ENCODE peak calls at places on chromosome 7, in seven cellular contexts. One of them, this sample, is unnamed. For H3K36me3, the result is how much of the 10 kb centered on the place peaks cover.

GRCh38 chr7:39310699-39311098 is 255.5 kb upstream of the YAE1 start:
- DNase-seq in psoas muscle: no peak
- DNase-seq in left ventricle myocardium inferior: no peak
- DNase-seq in H7: peak
- DNase-seq in HCT116: no peak
- DNase-seq in RWPE2: no peak
- DNase-seq in pancreas: no peak
- DNase-seq in this sample: no peak

GRCh38 chr7:43071604-43072003 is 40.8 kb upstream of the HECW1 start:
- DNase-seq in left ventricle myocardium inferior: no peak
- DNase-seq in RWPE2: no peak
- DNase-seq in H7: peak
- DNase-seq in pancreas: no peak
- DNase-seq in psoas muscle: no peak
- DNase-seq in HCT116: peak
- DNase-seq in this sample: no peak

GRCh38 chr7:138245216-138245615 is 169.0 kb downstream of the AKR1D1 start:
- DNase-seq in psoas muscle: no peak
- DNase-seq in H7: no peak
- DNase-seq in left ventricle myocardium inferior: no peak
- DNase-seq in pancreas: no peak
- DNase-seq in RWPE2: no peak
- DNase-seq in HCT116: no peak
- DNase-seq in this sample: no peak

GRCh38 chr7:107147464-107148214 is 21.2 kb upstream of the HBP1 start:
- DNase-seq in HCT116: peak
- DNase-seq in left ventricle myocardium inferior: no peak
- DNase-seq in RWPE2: no peak
- DNase-seq in pancreas: no peak
- DNase-seq in psoas muscle: no peak
- DNase-seq in H7: peak
- DNase-seq in this sample: no peak

GRCh38 chr7:94510582-94511456 is 1.2 kb downstream of the CASD1 start:
- DNase-seq in RWPE2: no peak
- DNase-seq in left ventricle myocardium inferior: no peak
- DNase-seq in pancreas: no peak
- DNase-seq in HCT116: no peak
- DNase-seq in H7: no peak
- DNase-seq in psoas muscle: peak
- DNase-seq in this sample: no peak

GRCh38 chr7:74288034-74288881 is 949 bp upstream of the CLIP2 start:
- DNase-seq in pancreas: no peak
- DNase-seq in H7: peak
- DNase-seq in HCT116: no peak
- DNase-seq in left ventricle myocardium inferior: no peak
- DNase-seq in RWPE2: no peak
- DNase-seq in psoas muscle: no peak
- DNase-seq in this sample: peak

GRCh38 chr7:116522247-116522646 is 2.6 kb upstream of the CAV1 start:
- DNase-seq in HCT116: peak
- DNase-seq in pancreas: no peak
- DNase-seq in psoas muscle: no peak
- DNase-seq in H7: peak
- DNase-seq in left ventricle myocardium inferior: no peak
- DNase-seq in RWPE2: no peak
- DNase-seq in this sample: no peak

GRCh38 chr7:56092789-56093531 is at the start of gene PHKG1:
- DNase-seq in HCT116: no peak
- DNase-seq in H7: peak
- DNase-seq in RWPE2: no peak
- DNase-seq in psoas muscle: peak
- DNase-seq in left ventricle myocardium inferior: peak
- DNase-seq in pancreas: peak
- DNase-seq in this sample: peak

GRCh38 chr7:33128990-33129805 is at the start of gene BBS9:
- DNase-seq in left ventricle myocardium inferior: peak
- DNase-seq in pancreas: peak
- DNase-seq in H7: peak
- DNase-seq in RWPE2: peak
- DNase-seq in psoas muscle: peak
- DNase-seq in HCT116: peak
- DNase-seq in this sample: peak

GRCh38 chr7:5354460-5355279 is 69.0 kb downstream of the TNRC18 start:
- DNase-seq in RWPE2: no peak
- DNase-seq in left ventricle myocardium inferior: peak
- DNase-seq in psoas muscle: peak
- DNase-seq in H7: peak
- DNase-seq in pancreas: peak
- DNase-seq in HCT116: no peak
- DNase-seq in this sample: peak

GRCh38 chr7:7408001-7408770 is 127.5 kb downstream of the COL28A1 start:
- DNase-seq in H7: no peak
- DNase-seq in pancreas: no peak
- DNase-seq in psoas muscle: no peak
- DNase-seq in left ventricle myocardium inferior: no peak
- DNase-seq in HCT116: no peak
- DNase-seq in RWPE2: no peak
- DNase-seq in this sample: peak

GRCh38 chr7:150823484-150824126 is 23.0 kb downstream of the TMEM176A start:
- DNase-seq in left ventricle myocardium inferior: no peak
- DNase-seq in pancreas: no peak
- DNase-seq in psoas muscle: no peak
- DNase-seq in H7: no peak
- DNase-seq in HCT116: no peak
- DNase-seq in RWPE2: no peak
- DNase-seq in this sample: no peak

GRCh38 chr7:14834456-14834855 is 68.1 kb downstream of the DGKB start:
- DNase-seq in pancreas: no peak
- DNase-seq in RWPE2: no peak
- DNase-seq in left ventricle myocardium inferior: no peak
- DNase-seq in psoas muscle: no peak
- DNase-seq in HCT116: no peak
- DNase-seq in H7: no peak
- DNase-seq in this sample: no peak

DNA sequence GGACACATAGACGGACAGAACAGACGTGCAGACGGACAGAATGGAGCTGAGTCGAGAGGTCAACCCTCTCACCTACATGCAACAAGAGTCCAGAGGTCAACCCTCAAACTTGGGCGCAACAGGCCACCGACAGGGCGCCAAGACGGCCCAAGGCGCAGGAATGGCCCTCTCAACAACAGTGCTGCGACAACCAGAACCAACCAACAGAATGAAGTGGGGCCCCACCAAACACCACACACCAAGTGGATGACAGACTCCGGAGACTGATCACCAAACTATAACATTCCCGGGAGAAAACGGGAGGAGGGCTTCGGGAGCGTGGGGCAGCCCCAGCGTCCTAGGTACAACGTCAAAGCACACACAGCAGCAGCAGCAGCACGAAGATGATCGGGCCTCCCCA is 13.4 kb downstream of the INTS1 start:
- DNase-seq in pancreas: no peak
- DNase-seq in RWPE2: no peak
- DNase-seq in left ventricle myocardium inferior: no peak
- DNase-seq in HCT116: no peak
- DNase-seq in psoas muscle: no peak
- DNase-seq in H7: no peak
- DNase-seq in this sample: no peak
- H3K36me3 ChIP-seq in pancreas: under half
- H3K36me3 ChIP-seq in RWPE2: under half
- H3K36me3 ChIP-seq in left ventricle myocardium inferior: half or more
- H3K36me3 ChIP-seq in HCT116: under half
- H3K36me3 ChIP-seq in psoas muscle: under half
- H3K36me3 ChIP-seq in H7: under half
- H3K36me3 ChIP-seq in this sample: under half

DNA sequence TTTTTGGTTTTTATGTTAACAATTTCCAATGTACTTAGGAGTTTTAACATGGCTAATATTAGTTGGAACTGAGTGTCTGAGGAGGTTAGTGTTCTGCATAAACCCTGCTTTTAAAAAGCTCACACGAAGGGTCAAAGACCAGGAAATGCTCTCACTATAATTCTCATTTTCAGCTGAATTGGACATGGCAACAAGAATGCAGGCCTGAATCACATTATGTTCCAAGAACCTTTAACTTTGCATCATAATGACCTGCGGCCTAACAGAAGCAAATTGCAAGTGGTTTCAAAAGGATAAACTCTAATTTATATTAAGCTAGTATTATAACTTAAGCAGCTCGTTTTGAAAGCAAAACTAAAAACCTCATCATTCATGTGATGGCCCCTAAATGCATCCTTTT is 242.9 kb upstream of the SP4 start:
- DNase-seq in HCT116: no peak
- DNase-seq in RWPE2: no peak
- DNase-seq in psoas muscle: no peak
- DNase-seq in left ventricle myocardium inferior: no peak
- DNase-seq in pancreas: no peak
- DNase-seq in H7: no peak
- DNase-seq in this sample: no peak
- H3K4me3 ChIP-seq in HCT116: no peak
- H3K4me3 ChIP-seq in RWPE2: no peak
- H3K4me3 ChIP-seq in psoas muscle: no peak
- H3K4me3 ChIP-seq in left ventricle myocardium inferior: no peak
- H3K4me3 ChIP-seq in pancreas: no peak
- H3K4me3 ChIP-seq in H7: no peak
- H3K4me3 ChIP-seq in this sample: no peak

GRCh38 chr7:26237035-26237807 is 35.7 kb downstream of the CBX3 start:
- DNase-seq in pancreas: no peak
- DNase-seq in H7: no peak
- DNase-seq in psoas muscle: no peak
- DNase-seq in left ventricle myocardium inferior: no peak
- DNase-seq in HCT116: no peak
- DNase-seq in RWPE2: no peak
- DNase-seq in this sample: no peak
- H3K36me3 ChIP-seq in pancreas: under half
- H3K36me3 ChIP-seq in H7: under half
- H3K36me3 ChIP-seq in psoas muscle: under half
- H3K36me3 ChIP-seq in left ventricle myocardium inferior: under half
- H3K36me3 ChIP-seq in HCT116: under half
- H3K36me3 ChIP-seq in RWPE2: under half
- H3K36me3 ChIP-seq in this sample: under half

GRCh38 chr7:1533569-1534329 is 3.2 kb downstream of the MAFK start:
- DNase-seq in psoas muscle: peak
- DNase-seq in pancreas: peak
- DNase-seq in HCT116: no peak
- DNase-seq in left ventricle myocardium inferior: peak
- DNase-seq in RWPE2: peak
- DNase-seq in H7: peak
- DNase-seq in this sample: no peak
- H3K4me3 ChIP-seq in psoas muscle: peak
- H3K4me3 ChIP-seq in pancreas: no peak
- H3K4me3 ChIP-seq in HCT116: no peak
- H3K4me3 ChIP-seq in left ventricle myocardium inferior: peak
- H3K4me3 ChIP-seq in RWPE2: no peak
- H3K4me3 ChIP-seq in H7: no peak
- H3K4me3 ChIP-seq in this sample: no peak

DNA sequence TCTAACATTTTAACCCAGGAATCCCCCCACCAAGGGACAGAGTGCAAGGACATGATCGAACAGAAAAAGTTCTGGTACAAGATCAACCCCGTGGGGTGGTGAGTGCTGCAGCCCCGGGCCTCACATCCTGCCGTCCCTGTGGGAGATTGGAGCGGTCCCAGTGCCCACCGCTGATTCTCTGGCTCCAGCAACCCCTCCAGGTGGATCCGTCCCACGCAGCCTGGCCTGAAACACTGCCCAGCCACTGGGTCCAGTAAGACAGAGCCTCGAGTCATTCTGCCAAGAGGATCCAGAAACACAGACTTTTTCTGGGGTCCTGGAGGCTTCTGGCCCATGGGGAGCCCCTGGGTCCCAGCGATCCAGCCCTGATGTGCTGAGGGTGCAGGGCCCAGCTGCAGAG is 29.5 kb downstream of the GRIFIN start:
- DNase-seq in left ventricle myocardium inferior: no peak
- DNase-seq in HCT116: no peak
- DNase-seq in RWPE2: no peak
- DNase-seq in H7: no peak
- DNase-seq in psoas muscle: no peak
- DNase-seq in pancreas: no peak
- DNase-seq in this sample: no peak
- H3K36me3 ChIP-seq in left ventricle myocardium inferior: under half
- H3K36me3 ChIP-seq in HCT116: under half
- H3K36me3 ChIP-seq in RWPE2: under half
- H3K36me3 ChIP-seq in H7: under half
- H3K36me3 ChIP-seq in psoas muscle: under half
- H3K36me3 ChIP-seq in pancreas: under half
- H3K36me3 ChIP-seq in this sample: under half

DNA sequence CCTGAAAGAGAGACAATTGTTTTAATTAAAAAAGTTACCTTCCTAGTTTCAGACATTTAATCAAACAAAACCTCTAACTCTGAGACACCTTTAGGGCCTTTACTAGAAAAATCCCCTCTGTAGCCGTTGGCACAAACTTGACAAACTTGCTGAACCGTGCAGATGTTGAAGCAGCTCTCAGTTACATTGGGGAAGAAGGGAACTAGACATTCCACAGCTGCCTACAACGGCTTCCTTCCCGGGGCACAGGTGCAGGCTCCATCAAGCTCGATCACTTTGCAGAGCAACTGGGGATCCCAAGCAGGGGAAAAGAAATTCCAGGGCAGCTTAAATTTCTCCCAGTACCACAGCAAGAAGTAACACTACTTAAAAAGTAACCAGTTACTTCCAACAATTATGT is 141.2 kb downstream of the SKAP2 start:
- DNase-seq in pancreas: no peak
- DNase-seq in HCT116: no peak
- DNase-seq in H7: peak
- DNase-seq in left ventricle myocardium inferior: no peak
- DNase-seq in RWPE2: no peak
- DNase-seq in psoas muscle: no peak
- DNase-seq in this sample: no peak
- H3K4me3 ChIP-seq in pancreas: no peak
- H3K4me3 ChIP-seq in HCT116: no peak
- H3K4me3 ChIP-seq in H7: no peak
- H3K4me3 ChIP-seq in left ventricle myocardium inferior: no peak
- H3K4me3 ChIP-seq in RWPE2: no peak
- H3K4me3 ChIP-seq in psoas muscle: no peak
- H3K4me3 ChIP-seq in this sample: no peak

This sample was measured in mucosa of descending colon.